ENCODE peak calls at places on chromosomes 2 and 18, in eight cellular contexts. N is ovary; Y is CD8-positive, alpha-beta T cell; M is astrocyte of the cerebellum; D is esophagus squamous epithelium; J is upper lobe of left lung; W is fibroblast of lung; C is tibial nerve. H is an unnamed sample.

GRCh38 chr2:71672640-71673401 is 219.5 kb downstream of the DYSF start:
- DNase-seq in N (no peak), Y (peak), M (no peak), D (no peak), J (no peak), W (no peak), C (no peak), H (no peak)

GRCh38 chr2:177419274-177419673 is 26.7 kb downstream of the AGPS start:
- DNase-seq in N (no peak), Y (no peak), M (peak), D (no peak), J (no peak), W (peak), C (no peak), H (peak)

GRCh38 chr2:147197754-147198153 is 647.1 kb upstream of the ACVR2A start:
- DNase-seq in N (no peak), Y (no peak), M (no peak), D (no peak), J (no peak), W (no peak), C (no peak), H (no peak)

GRCh38 chr2:128451636-128452411 is 133.2 kb upstream of the HS6ST1 start:
- DNase-seq in N (no peak), Y (peak), M (no peak), D (no peak), J (no peak), W (no peak), C (no peak), H (no peak)

GRCh38 chr2:74441111-74441689 is 537 bp downstream of the RTKN start:
- DNase-seq in N (no peak), Y (no peak), M (no peak), D (no peak), J (peak), W (no peak), C (no peak), H (no peak)

GRCh38 chr2:696463-696862 is 19.3 kb upstream of the TMEM18 start:
- DNase-seq in N (no peak), Y (no peak), M (no peak), D (no peak), J (no peak), W (no peak), C (no peak), H (no peak)

GRCh38 chr2:50863218-50863617 is 168.7 kb downstream of the NRXN1 start:
- DNase-seq in N (no peak), Y (no peak), M (no peak), D (no peak), J (no peak), W (peak), C (no peak), H (no peak)

GRCh38 chr18:46134920-46135675 is 30.9 kb downstream of the HAUS1 start:
- DNase-seq in N (no peak), Y (no peak), M (no peak), D (no peak), J (no peak), W (no peak), C (no peak), H (no peak)

GRCh38 chr2:118046628-118047210 is 32.8 kb upstream of the CCDC93 start:
- DNase-seq in N (no peak), Y (no peak), M (peak), D (no peak), J (no peak), W (peak), C (no peak), H (peak)

GRCh38 chr2:128454980-128455709 is 136.5 kb upstream of the HS6ST1 start:
- DNase-seq in N (no peak), Y (peak), M (no peak), D (no peak), J (no peak), W (no peak), C (no peak), H (no peak)

GRCh38 chr2:152426801-152427200 is 91.8 kb downstream of the FMNL2 start:
- DNase-seq in N (no peak), Y (no peak), M (no peak), D (no peak), J (no peak), W (peak), C (no peak), H (peak)

GRCh38 chr2:2046497-2046896 is 284.6 kb downstream of the MYT1L start:
- DNase-seq in N (no peak), Y (no peak), M (no peak), D (no peak), J (no peak), W (no peak), C (no peak), H (no peak)

GRCh38 chr18:70181725-70182124 is 23.8 kb downstream of the RTTN start:
- DNase-seq in N (no peak), Y (no peak), M (no peak), D (no peak), J (no peak), W (peak), C (no peak), H (no peak)

GRCh38 chr18:55401638-55402191 is 186.3 kb downstream of the TCF4 start:
- DNase-seq in N (peak), Y (no peak), M (no peak), D (no peak), J (no peak), W (peak), C (peak), H (no peak)

GRCh38 chr2:102357975-102358374 is 2.4 kb downstream of the IL18R1 start:
- DNase-seq in N (no peak), Y (no peak), M (no peak), D (no peak), J (no peak), W (no peak), C (no peak), H (no peak)

GRCh38 chr2:117703868-117704267 is 110.6 kb upstream of the DDX18 start:
- DNase-seq in N (no peak), Y (no peak), M (no peak), D (no peak), J (no peak), W (no peak), C (no peak), H (no peak)

GRCh38 chr2:6068441-6068935 is 376.3 kb downstream of the SOX11 start:
- DNase-seq in N (no peak), Y (no peak), M (no peak), D (no peak), J (no peak), W (no peak), C (no peak), H (no peak)

GRCh38 chr18:56987236-56987635 is 159.7 kb upstream of the BOD1L2 start:
- DNase-seq in N (no peak), Y (no peak), M (no peak), D (no peak), J (no peak), W (no peak), C (no peak), H (no peak)

GRCh38 chr2:180006236-180006635 is 861 bp downstream of the CWC22 start:
- DNase-seq in N (no peak), Y (no peak), M (no peak), D (no peak), J (no peak), W (no peak), C (no peak), H (no peak)

GRCh38 chr2:70947556-70948184 is 12.0 kb downstream of the ATP6V1B1 start:
- DNase-seq in N (no peak), Y (peak), M (no peak), D (no peak), J (no peak), W (peak), C (no peak), H (peak)

GRCh38 chr2:108927936-108928659 is 60.9 kb downstream of the EDAR start:
- DNase-seq in N (no peak), Y (peak), M (peak), D (no peak), J (no peak), W (peak), C (peak), H (peak)

GRCh38 chr18:47485221-47485797 is 233.8 kb upstream of the SKOR2 start:
- DNase-seq in N (no peak), Y (no peak), M (no peak), D (no peak), J (no peak), W (no peak), C (no peak), H (no peak)

GRCh38 chr18:79493801-79494211 is 98.1 kb downstream of the NFATC1 start:
- DNase-seq in N (no peak), Y (no peak), M (no peak), D (no peak), J (peak), W (no peak), C (no peak), H (no peak)

GRCh38 chr2:75146903-75147332 is 52.4 kb downstream of the TACR1 start:
- DNase-seq in N (no peak), Y (no peak), M (peak), D (no peak), J (no peak), W (peak), C (no peak), H (peak)

GRCh38 chr2:158507141-158507540 is 50.4 kb downstream of the PKP4 start:
- DNase-seq in N (no peak), Y (no peak), M (peak), D (no peak), J (no peak), W (peak), C (no peak), H (peak)

GRCh38 chr2:237472909-237473308 is 14.1 kb upstream of the MLPH start:
- DNase-seq in N (no peak), Y (no peak), M (no peak), D (no peak), J (peak), W (no peak), C (no peak), H (no peak)

GRCh38 chr18:26521617-26522016 is 26.7 kb downstream of the KCTD1 start:
- DNase-seq in N (no peak), Y (no peak), M (no peak), D (no peak), J (no peak), W (no peak), C (no peak), H (no peak)

GRCh38 chr2:106108351-106108750 is 85.8 kb downstream of the UXS1 start:
- DNase-seq in N (peak), Y (no peak), M (peak), D (no peak), J (no peak), W (peak), C (no peak), H (peak)
- TF ChIP-seq CTCF in N (peak), Y (no peak), M (peak), D (peak), J (no peak), W (peak), C (peak), H (peak)

DNA sequence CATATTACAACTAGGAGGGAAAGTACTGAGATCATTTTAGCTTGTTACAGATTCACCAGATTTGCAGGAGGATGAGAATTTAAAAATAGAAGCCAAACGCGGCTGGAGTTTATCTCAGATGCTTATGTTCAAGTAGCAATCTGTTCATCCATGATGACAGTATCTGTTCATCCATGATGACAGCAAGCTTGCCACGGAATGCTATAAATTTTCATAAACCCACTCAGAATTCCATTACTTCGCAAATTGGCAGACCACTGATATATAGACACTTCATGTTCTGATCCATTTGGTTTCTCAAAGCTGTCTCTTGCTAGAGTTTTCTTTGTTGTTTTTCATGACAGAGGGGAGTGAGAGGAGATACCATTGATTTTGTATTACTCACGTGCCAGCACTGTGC is 84.2 kb downstream of the GAREM1 start:
- DNase-seq in N (no peak), Y (no peak), M (no peak), D (no peak), J (no peak), W (no peak), C (no peak), H (no peak)
- H3K4me3 ChIP-seq in N (no peak), Y (no peak), M (no peak), D (no peak), J (no peak), W (no peak), C (no peak), H (no peak)

GRCh38 chr2:136651611-136652010 is 113.7 kb upstream of the THSD7B start:
- DNase-seq in N (no peak), Y (no peak), M (no peak), D (no peak), J (no peak), W (no peak), C (no peak), H (no peak)
- TF ChIP-seq CTCF in N (no peak), Y (no peak), M (no peak), D (no peak), J (no peak), W (no peak), C (no peak), H (no peak)

GRCh38 chr2:120397362-120397811 is 51.5 kb downstream of the INHBB start:
- DNase-seq in N (no peak), Y (no peak), M (no peak), D (no peak), J (no peak), W (peak), C (no peak), H (peak)

GRCh38 chr2:120399889-120400240 is 53.9 kb downstream of the INHBB start:
- DNase-seq in N (peak), Y (no peak), M (no peak), D (no peak), J (no peak), W (no peak), C (no peak), H (no peak)

GRCh38 chr2:120396519-120397361 is 50.8 kb downstream of the INHBB start:
- DNase-seq in N (no peak), Y (no peak), M (no peak), D (no peak), J (no peak), W (no peak), C (no peak), H (no peak)

GRCh38 chr2:120398961-120399888 is 53.3 kb downstream of the INHBB start:
- DNase-seq in N (peak), Y (no peak), M (no peak), D (no peak), J (no peak), W (no peak), C (no peak), H (peak)

GRCh38 chr2:120398051-120398960 is 52.4 kb downstream of the INHBB start:
- DNase-seq in N (no peak), Y (no peak), M (no peak), D (no peak), J (no peak), W (peak), C (no peak), H (peak)
- H3K4me3 ChIP-seq in N (no peak), Y (no peak), M (no peak), D (no peak), J (no peak), W (no peak), C (no peak), H (no peak)

GRCh38 chr2:64653174-64654062 is at the start of gene SERTAD2:
- DNase-seq in N (peak), Y (peak), M (peak), D (peak), J (peak), W (peak), C (peak), H (peak)

GRCh38 chr2:64655873-64656272 is 2.2 kb upstream of the SERTAD2 start:
- DNase-seq in N (no peak), Y (no peak), M (no peak), D (no peak), J (no peak), W (peak), C (no peak), H (no peak)

GRCh38 chr2:64656379-64656778 is 2.7 kb upstream of the SERTAD2 start:
- DNase-seq in N (no peak), Y (no peak), M (no peak), D (no peak), J (no peak), W (peak), C (no peak), H (no peak)

GRCh38 chr2:64654063-64654811 is 524 bp upstream of the SERTAD2 start:
- DNase-seq in N (peak), Y (peak), M (peak), D (peak), J (peak), W (peak), C (peak), H (peak)

DNA sequence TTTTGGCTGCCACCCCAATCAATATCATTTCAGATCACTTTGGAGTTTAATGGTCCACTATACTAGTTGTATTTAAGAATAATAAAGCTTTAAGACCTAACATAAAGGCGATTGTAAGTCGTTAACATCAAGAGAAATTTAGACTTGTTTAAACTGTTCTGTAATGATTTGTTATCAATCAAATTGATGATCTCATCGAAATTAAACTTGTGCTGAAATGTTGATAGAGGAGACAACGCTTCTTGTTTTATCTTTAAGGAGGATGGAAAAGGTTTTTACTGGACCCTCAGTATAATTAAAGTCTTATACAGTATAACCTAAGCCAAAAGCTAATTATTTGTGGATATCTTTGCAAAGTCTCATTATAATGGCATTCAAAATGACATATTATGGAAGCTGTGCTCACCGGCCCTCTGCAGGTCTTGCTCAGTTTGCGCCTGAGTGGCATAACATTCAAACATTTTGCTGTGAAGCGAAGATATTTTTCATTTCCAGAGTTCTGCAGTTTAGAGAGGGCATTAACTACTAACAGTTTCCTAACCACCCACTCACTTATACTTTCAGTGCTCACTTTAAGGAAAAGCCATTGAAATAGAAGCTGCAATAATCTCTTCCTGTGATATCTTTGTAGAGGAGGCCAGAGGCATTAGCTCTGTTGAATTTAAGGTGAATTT is 1.4 kb upstream of the SERTAD2 start:
- DNase-seq in N (no peak), Y (no peak), M (no peak), D (no peak), J (no peak), W (peak), C (no peak), H (no peak)
- TF ChIP-seq CTCF in N (no peak), Y (no peak), M (peak), D (peak), J (no peak), W (peak), C (no peak), H (peak)

H was measured in epithelial cell of esophagus.